ENCODE peak calls at places on chromosomes 4 and X, in four cellular contexts. Y is uterus, L is left lung, E is pancreas. U is an unnamed sample. For H3K9me3 and H3K36me3, the result is how much of the 10 kb centered on the place peaks cover.

GRCh38 chr4:24734511-24734910 is 60.9 kb upstream of the SOD3 start:
- DNase-seq in Y (no peak), L (no peak), E (no peak), U (no peak)

GRCh38 chr4:41214158-41215146 is at the start of gene APBB2:
- DNase-seq in Y (peak), L (peak), E (peak), U (peak)

GRCh38 chrX:117972681-117973080 is 143.9 kb downstream of the KLHL13 start:
- DNase-seq in Y (no peak), L (no peak), E (no peak), U (no peak)

GRCh38 chrX:11143931-11144678 is 33.0 kb downstream of the HCCS start:
- DNase-seq in Y (peak), L (no peak), E (no peak), U (peak)

GRCh38 chr4:183444149-183444952 is at the start of gene CDKN2AIP:
- DNase-seq in Y (peak), L (peak), E (peak), U (peak)

GRCh38 chr4:23881052-23881501 is 8.8 kb downstream of the PPARGC1A start:
- DNase-seq in Y (no peak), L (no peak), E (no peak), U (no peak)

GRCh38 chr4:88706574-88706973 is 8.9 kb upstream of the NAP1L5 start:
- DNase-seq in Y (peak), L (no peak), E (no peak), U (peak)

GRCh38 chr4:84501197-84501492 is 2.1 kb upstream of the NKX6-1 start:
- DNase-seq in Y (no peak), L (no peak), E (no peak), U (no peak)

GRCh38 chr4:66014146-66014765 is 344.0 kb upstream of the EPHA5 start:
- DNase-seq in Y (no peak), L (no peak), E (no peak), U (no peak)

GRCh38 chrX:85026170-85026569 is 22.5 kb downstream of the APOOL start:
- DNase-seq in Y (no peak), L (no peak), E (no peak), U (no peak)

GRCh38 chr4:96016615-96017299 is 176.9 kb downstream of the PDHA2 start:
- DNase-seq in Y (no peak), L (no peak), E (no peak), U (no peak)

GRCh38 chr4:124199755-124200154 is 512.8 kb downstream of the ANKRD50 start:
- DNase-seq in Y (no peak), L (no peak), E (no peak), U (no peak)

GRCh38 chr4:151407466-151408379 is 1.3 kb upstream of the FHIP1A start:
- DNase-seq in Y (peak), L (peak), E (peak), U (no peak)
- H3K4me3 ChIP-seq in Y (peak), L (peak), E (peak), U (no peak)

GRCh38 chr4:374298-375160 is 36.9 kb downstream of the ZNF141 start:
- DNase-seq in Y (no peak), L (no peak), E (no peak), U (no peak)
- H3K9me3 ChIP-seq in Y (under half), L (under half), E (under half), U (under half)

GRCh38 chr4:30808266-30808665 is 88.1 kb downstream of the PCDH7 start:
- DNase-seq in Y (no peak), L (no peak), E (no peak), U (no peak)
- H3K36me3 ChIP-seq in Y (under half), L (under half), E (under half), U (under half)

GRCh38 chrX:132958086-132958703 is at the start of gene HS6ST2:
- DNase-seq in Y (peak), L (no peak), E (peak), U (peak)

GRCh38 chrX:132956421-132957210 is 1.8 kb downstream of the HS6ST2 start:
- DNase-seq in Y (peak), L (no peak), E (peak), U (no peak)

GRCh38 chrX:132954323-132954722 is 4.1 kb downstream of the HS6ST2 start:
- DNase-seq in Y (no peak), L (no peak), E (no peak), U (no peak)

GRCh38 chrX:132955710-132956109 is 2.7 kb downstream of the HS6ST2 start:
- DNase-seq in Y (no peak), L (no peak), E (no peak), U (no peak)

GRCh38 chrX:132957211-132958085 is 981 bp downstream of the HS6ST2 start:
- DNase-seq in Y (peak), L (no peak), E (peak), U (peak)
- H3K4me3 ChIP-seq in Y (peak), L (peak), E (peak), U (peak)

DNA sequence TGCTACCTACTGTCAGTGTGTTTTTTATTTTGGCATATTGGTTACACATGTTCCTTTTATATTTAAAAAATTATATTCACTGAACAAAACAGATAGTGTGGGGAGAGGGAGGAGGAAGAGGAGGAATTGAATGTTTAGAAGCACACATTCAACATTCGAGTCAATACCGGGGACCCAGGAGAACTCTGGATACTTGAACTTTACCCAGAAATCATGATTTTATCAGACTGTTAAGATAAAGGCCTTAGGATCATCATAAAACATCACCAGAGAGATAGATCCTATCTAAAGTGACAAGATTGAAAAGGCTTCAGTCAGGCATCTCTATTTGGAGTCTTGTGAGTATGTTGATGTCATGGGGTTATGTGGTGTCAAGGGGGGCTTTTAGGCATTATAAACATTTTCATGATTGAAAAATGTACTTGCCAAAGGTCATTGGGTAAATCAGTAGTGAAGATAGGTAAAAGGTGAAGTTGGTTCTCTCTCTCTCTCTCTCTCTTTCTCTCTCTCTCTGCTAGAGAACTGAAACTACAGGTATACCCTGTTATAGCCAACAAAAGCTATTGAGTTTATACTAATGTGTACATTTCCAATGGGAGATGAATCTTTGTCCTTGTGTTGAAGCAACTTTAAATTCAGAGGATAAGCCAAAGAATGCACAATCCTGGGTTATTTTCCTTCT is 16.9 kb upstream of the RGN start:
- DNase-seq in Y (no peak), L (no peak), E (no peak), U (no peak)
- H3K9me3 ChIP-seq in Y (under half), L (under half), E (under half), U (under half)

GRCh38 chr4:102608190-102608589 is 107.0 kb downstream of the NFKB1 start:
- DNase-seq in Y (no peak), L (no peak), E (no peak), U (no peak)

GRCh38 chr4:102610007-102610406 is 108.8 kb downstream of the NFKB1 start:
- DNase-seq in Y (no peak), L (no peak), E (no peak), U (no peak)

GRCh38 chr4:102604222-102604940 is 103.2 kb downstream of the NFKB1 start:
- DNase-seq in Y (no peak), L (no peak), E (no peak), U (no peak)

GRCh38 chr4:102606261-102606660 is 105.1 kb downstream of the NFKB1 start:
- DNase-seq in Y (no peak), L (no peak), E (no peak), U (no peak)

GRCh38 chr4:102606846-102607440 is 105.8 kb downstream of the NFKB1 start:
- DNase-seq in Y (no peak), L (peak), E (no peak), U (no peak)
- H3K36me3 ChIP-seq in Y (under half), L (half or more), E (under half), U (under half)

DNA sequence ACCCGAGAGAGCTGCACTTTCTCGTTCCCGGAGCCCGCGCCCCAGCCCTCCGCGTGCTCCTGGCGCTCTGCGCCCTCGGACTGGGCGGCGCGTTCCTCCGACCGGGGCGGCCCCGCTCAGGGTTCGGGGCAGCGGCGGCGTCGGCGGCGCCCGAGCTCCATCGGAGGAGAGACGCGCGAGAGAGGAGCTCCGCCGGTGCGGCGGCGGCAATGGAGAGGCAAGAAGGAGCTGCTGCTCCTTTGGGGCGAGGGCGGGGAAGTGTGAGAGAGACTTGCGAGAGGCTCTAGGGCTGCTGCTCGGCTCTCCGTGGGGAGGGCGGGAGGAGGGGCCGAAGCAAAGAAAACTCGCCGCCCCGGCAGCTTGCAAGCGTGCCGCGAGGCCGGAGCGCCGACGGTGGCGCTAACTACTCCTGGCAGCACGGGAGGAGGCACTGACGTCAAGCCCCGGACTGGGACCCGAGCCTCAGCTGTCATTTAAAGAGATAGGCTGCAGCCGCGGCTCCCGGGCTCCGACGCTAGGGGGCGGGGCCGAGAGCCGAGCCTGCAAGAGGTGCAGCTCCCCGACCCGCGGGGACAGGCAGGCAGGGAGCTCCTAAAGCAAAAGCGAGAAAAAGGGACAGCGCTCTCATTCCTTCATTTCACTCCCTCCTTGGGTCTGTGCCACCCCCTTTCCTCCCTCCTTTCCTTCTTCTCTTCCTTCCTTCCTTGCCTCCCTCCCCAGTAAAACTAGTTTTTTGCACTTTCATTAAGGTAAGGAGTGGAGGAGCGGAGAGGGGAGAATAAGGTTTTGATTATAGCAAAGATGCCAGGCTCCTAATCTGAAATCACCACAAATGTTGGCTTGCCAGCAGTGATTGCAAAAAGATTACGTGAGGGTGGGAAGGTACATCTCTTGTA is at the start of gene KCTD8:
- DNase-seq in Y (peak), L (peak), E (peak), U (peak)
- H3K4me3 ChIP-seq in Y (peak), L (peak), E (peak), U (peak)

DNA sequence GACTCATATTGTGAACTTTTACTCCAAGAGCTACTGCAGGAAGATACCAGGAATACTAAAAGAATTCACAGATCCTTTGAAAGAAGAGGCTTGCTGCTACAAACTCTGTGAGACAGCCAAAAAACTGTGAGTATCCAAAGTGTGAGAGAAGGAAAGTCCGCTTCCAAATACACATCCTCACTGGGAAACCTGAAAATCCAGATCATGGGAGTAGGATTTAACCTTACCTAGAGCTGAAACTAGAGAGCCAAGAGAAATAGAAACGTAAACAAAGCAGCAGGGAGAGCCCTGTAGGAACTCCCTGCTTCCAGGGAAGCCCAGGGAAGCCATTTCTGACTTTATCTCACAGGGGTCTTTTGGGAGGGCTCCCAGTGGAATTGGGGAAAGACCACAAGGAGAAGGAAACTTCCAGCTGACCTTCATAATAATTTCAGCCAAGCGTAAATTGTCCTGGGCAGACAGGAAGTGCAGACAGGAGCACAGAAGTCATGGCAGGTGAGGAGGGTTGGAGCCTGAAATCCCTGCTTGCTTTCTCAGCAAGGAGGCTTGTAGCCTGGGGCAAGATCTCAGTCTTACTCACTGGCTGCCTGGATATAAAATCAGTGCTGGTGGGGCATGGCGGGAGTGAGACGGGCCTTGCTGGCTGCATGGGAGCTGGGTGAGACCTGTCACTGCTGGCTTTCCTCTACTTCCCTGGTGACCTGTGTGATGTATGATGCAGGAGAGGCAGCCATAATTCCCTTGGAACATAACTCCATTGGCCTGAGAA is 26.2 kb upstream of the NFKB1 start:
- DNase-seq in Y (no peak), L (no peak), E (no peak), U (no peak)
- H3K9me3 ChIP-seq in Y (under half), L (under half), E (under half), U (under half)

U was measured in MG63.